ENCODE peak calls at places on chromosomes 1 and 21, in nine cellular contexts. L is DMS 273 treated with DMSO at 0.1 percent for 48 hours; E is ELR; M is AG08395; T is GM23338; V is NCI-H226; S is occipital lobe; D is activated CD4-positive, alpha-beta T cell treated with anti-CD3 and anti-CD28 coated beads, Interleukin-2, amount 10 ng/mL, durations not matched to agents 7 days and 5 days; A is mesothelial cell of epicardium. F is an unnamed sample.

GRCh38 chr1:201294876-201295275 is 11.6 kb downstream of the PKP1 start:
- DNase-seq in L (no peak), E (no peak), M (no peak), T (no peak), V (no peak), S (no peak), D (no peak), A (no peak), F (no peak)

GRCh38 chr1:227769601-227770494 is 34.6 kb downstream of the SNAP47 start:
- DNase-seq in L (no peak), E (no peak), M (no peak), T (no peak), V (no peak), S (no peak), D (no peak), A (no peak), F (no peak)

GRCh38 chr1:151815716-151816327 is 10.6 kb upstream of the LINGO4 start:
- DNase-seq in L (no peak), E (no peak), M (no peak), T (no peak), V (no peak), S (no peak), D (peak), A (no peak), F (no peak)

GRCh38 chr1:205493241-205494085 is 11.0 kb upstream of the CDK18 start:
- DNase-seq in L (peak), E (peak), M (peak), T (no peak), V (peak), S (no peak), D (no peak), A (no peak), F (no peak)

GRCh38 chr1:95467036-95467435 is 233.0 kb downstream of the RWDD3 start:
- DNase-seq in L (no peak), E (peak), M (no peak), T (peak), V (no peak), S (no peak), D (no peak), A (no peak), F (no peak)

GRCh38 chr21:34298797-34299539 is 64.8 kb upstream of the KCNE2 start:
- DNase-seq in L (no peak), E (no peak), M (no peak), T (no peak), V (no peak), S (no peak), D (no peak), A (no peak), F (no peak)

GRCh38 chr1:201883786-201884185 is 4.9 kb upstream of the SHISA4 start:
- DNase-seq in L (no peak), E (peak), M (peak), T (no peak), V (no peak), S (no peak), D (no peak), A (no peak), F (no peak)

GRCh38 chr1:208357663-208358507 is 113.7 kb upstream of the PLXNA2 start:
- DNase-seq in L (no peak), E (no peak), M (no peak), T (no peak), V (no peak), S (no peak), D (no peak), A (no peak), F (no peak)

GRCh38 chr1:211921579-211922095 is 91.1 kb upstream of the LPGAT1 start:
- DNase-seq in L (no peak), E (no peak), M (no peak), T (no peak), V (no peak), S (no peak), D (no peak), A (no peak), F (no peak)

GRCh38 chr1:211625040-211625439 is 46.1 kb upstream of the SLC30A1 start:
- DNase-seq in L (no peak), E (peak), M (peak), T (peak), V (peak), S (no peak), D (peak), A (no peak), F (no peak)

GRCh38 chr1:209435654-209436566 is 147.6 kb upstream of the CAMK1G start:
- DNase-seq in L (peak), E (peak), M (peak), T (peak), V (peak), S (peak), D (peak), A (peak), F (peak)

GRCh38 chr1:109438798-109439297 is 12.6 kb upstream of the PSMA5 start:
- DNase-seq in L (no peak), E (peak), M (peak), T (no peak), V (peak), S (no peak), D (no peak), A (no peak), F (no peak)

GRCh38 chr1:91693542-91693941 is 192.4 kb downstream of the TGFBR3 start:
- DNase-seq in L (no peak), E (no peak), M (peak), T (no peak), V (no peak), S (peak), D (no peak), A (no peak), F (no peak)

GRCh38 chr1:39859859-39860812 is 23.2 kb downstream of the TRIT1 start:
- DNase-seq in L (no peak), E (no peak), M (no peak), T (no peak), V (no peak), S (no peak), D (no peak), A (no peak), F (no peak)

GRCh38 chr1:197775282-197776262 is at the start of gene DENND1B:
- DNase-seq in L (no peak), E (peak), M (peak), T (peak), V (peak), S (peak), D (peak), A (peak), F (no peak)

GRCh38 chr1:23726669-23727068 is 16.6 kb upstream of the ELOA start:
- DNase-seq in L (no peak), E (no peak), M (no peak), T (no peak), V (no peak), S (no peak), D (no peak), A (no peak), F (no peak)

GRCh38 chr1:233946724-233947123 is 42.2 kb downstream of the SLC35F3 start:
- DNase-seq in L (no peak), E (no peak), M (no peak), T (no peak), V (no peak), S (no peak), D (no peak), A (no peak), F (no peak)

GRCh38 chr1:14049965-14050364 is 350.0 kb downstream of the PRDM2 start:
- DNase-seq in L (no peak), E (no peak), M (no peak), T (no peak), V (no peak), S (no peak), D (no peak), A (no peak), F (no peak)

GRCh38 chr1:110600716-110601115 is 5.4 kb downstream of the KCNA2 start:
- DNase-seq in L (no peak), E (no peak), M (no peak), T (no peak), V (no peak), S (no peak), D (no peak), A (peak), F (no peak)

GRCh38 chr1:41496080-41497055 is 11.9 kb upstream of the EDN2 start:
- DNase-seq in L (peak), E (peak), M (peak), T (peak), V (peak), S (peak), D (peak), A (peak), F (peak)

GRCh38 chr1:39105061-39105840 is 79.1 kb downstream of the NDUFS5 start:
- DNase-seq in L (peak), E (peak), M (peak), T (peak), V (peak), S (no peak), D (peak), A (peak), F (no peak)

GRCh38 chr1:234512376-234512965 is 33.5 kb upstream of the TARBP1 start:
- DNase-seq in L (no peak), E (no peak), M (no peak), T (peak), V (no peak), S (no peak), D (no peak), A (no peak), F (no peak)

GRCh38 chr1:210123924-210124589 is 108.5 kb upstream of the SERTAD4 start:
- DNase-seq in L (no peak), E (peak), M (peak), T (no peak), V (no peak), S (no peak), D (no peak), A (no peak), F (no peak)

GRCh38 chr1:29033829-29034466 is 89.8 kb downstream of the TMEM200B start:
- DNase-seq in L (peak), E (peak), M (peak), T (peak), V (no peak), S (no peak), D (peak), A (no peak), F (no peak)

GRCh38 chr1:183551924-183552323 is 38.3 kb downstream of the NCF2 start:
- DNase-seq in L (no peak), E (no peak), M (no peak), T (no peak), V (no peak), S (no peak), D (no peak), A (no peak), F (no peak)

GRCh38 chr1:179958359-179958758 is 3.7 kb downstream of the CEP350 start:
- DNase-seq in L (peak), E (no peak), M (no peak), T (no peak), V (no peak), S (no peak), D (no peak), A (no peak), F (no peak)

GRCh38 chr1:206717237-206717989 is 32.7 kb downstream of the MAPKAPK2 start:
- DNase-seq in L (no peak), E (no peak), M (no peak), T (no peak), V (no peak), S (no peak), D (peak), A (no peak), F (no peak)